ENCODE peak calls at places on chromosomes 2 and 18, in eight cellular contexts. S is Peyer's patch; U is tibial nerve; E is endothelial cell of umbilical vein; B is CD4-positive, alpha-beta T cell; T is fibroblast of mammary gland; O is AG10803; R is lung. Q is an unnamed sample.

GRCh38 chr2:218865999-218866398 is 6.4 kb downstream of the WNT6 start:
- DNase-seq in S (no peak), U (no peak), E (no peak), B (no peak), T (no peak), O (no peak), R (no peak), Q (no peak)

GRCh38 chr2:231673348-231673770 is 35.0 kb upstream of the PTMA start:
- DNase-seq in S (peak; percentile 87), U (no peak), E (no peak), B (no peak), T (no peak), O (peak; percentile 33), R (peak; percentile 89), Q (no peak)

GRCh38 chr2:56715670-56716069 is 531.9 kb downstream of the CCDC85A start:
- DNase-seq in S (no peak), U (no peak), E (no peak), B (no peak), T (no peak), O (peak; percentile 8), R (no peak), Q (no peak)

GRCh38 chr18:9431296-9431695 is 44.0 kb upstream of the RALBP1 start:
- DNase-seq in S (no peak), U (no peak), E (no peak), B (no peak), T (no peak), O (no peak), R (no peak), Q (no peak)

GRCh38 chr2:233446121-233446520 is 91.8 kb downstream of the DGKD start:
- DNase-seq in S (no peak), U (no peak), E (no peak), B (no peak), T (no peak), O (peak; percentile 4), R (no peak), Q (no peak)

GRCh38 chr2:241519669-241520068 is 11.3 kb upstream of the STK25 start:
- DNase-seq in S (no peak), U (no peak), E (no peak), B (no peak), T (no peak), O (no peak), R (no peak), Q (no peak)

GRCh38 chr2:148875387-148876051 is 492 bp downstream of the KIF5C start:
- DNase-seq in S (no peak), U (no peak), E (no peak), B (no peak), T (no peak), O (no peak), R (no peak), Q (no peak)

GRCh38 chr2:8264981-8265380 is 416.9 kb upstream of the ID2 start:
- DNase-seq in S (no peak), U (no peak), E (no peak), B (no peak), T (no peak), O (no peak), R (no peak), Q (no peak)

GRCh38 chr2:179344970-179345369 is 80.3 kb upstream of the SESTD1 start:
- DNase-seq in S (no peak), U (no peak), E (no peak), B (no peak), T (no peak), O (no peak), R (no peak), Q (no peak)

GRCh38 chr18:5914971-5915370 is 19.6 kb upstream of the TMEM200C start:
- DNase-seq in S (no peak), U (no peak), E (no peak), B (no peak), T (no peak), O (no peak), R (no peak), Q (no peak)

GRCh38 chr2:220847587-220847986 is 724.5 kb downstream of the EPHA4 start:
- DNase-seq in S (no peak), U (no peak), E (no peak), B (no peak), T (peak; percentile 85), O (peak; percentile 66), R (no peak), Q (peak; percentile 69)

GRCh38 chr2:2184549-2185249 is 146.4 kb downstream of the MYT1L start:
- DNase-seq in S (no peak), U (no peak), E (no peak), B (no peak), T (no peak), O (no peak), R (peak; percentile 26), Q (no peak)

GRCh38 chr2:2191110-2191707 is 139.9 kb downstream of the MYT1L start:
- DNase-seq in S (no peak), U (no peak), E (no peak), B (no peak), T (no peak), O (no peak), R (no peak), Q (no peak)

GRCh38 chr2:2187196-2187595 is 143.9 kb downstream of the MYT1L start:
- DNase-seq in S (no peak), U (no peak), E (no peak), B (no peak), T (no peak), O (no peak), R (no peak), Q (no peak)

GRCh38 chr2:2189112-2189398 is 142.0 kb downstream of the MYT1L start:
- DNase-seq in S (no peak), U (no peak), E (no peak), B (no peak), T (no peak), O (no peak), R (no peak), Q (no peak)

DNA sequence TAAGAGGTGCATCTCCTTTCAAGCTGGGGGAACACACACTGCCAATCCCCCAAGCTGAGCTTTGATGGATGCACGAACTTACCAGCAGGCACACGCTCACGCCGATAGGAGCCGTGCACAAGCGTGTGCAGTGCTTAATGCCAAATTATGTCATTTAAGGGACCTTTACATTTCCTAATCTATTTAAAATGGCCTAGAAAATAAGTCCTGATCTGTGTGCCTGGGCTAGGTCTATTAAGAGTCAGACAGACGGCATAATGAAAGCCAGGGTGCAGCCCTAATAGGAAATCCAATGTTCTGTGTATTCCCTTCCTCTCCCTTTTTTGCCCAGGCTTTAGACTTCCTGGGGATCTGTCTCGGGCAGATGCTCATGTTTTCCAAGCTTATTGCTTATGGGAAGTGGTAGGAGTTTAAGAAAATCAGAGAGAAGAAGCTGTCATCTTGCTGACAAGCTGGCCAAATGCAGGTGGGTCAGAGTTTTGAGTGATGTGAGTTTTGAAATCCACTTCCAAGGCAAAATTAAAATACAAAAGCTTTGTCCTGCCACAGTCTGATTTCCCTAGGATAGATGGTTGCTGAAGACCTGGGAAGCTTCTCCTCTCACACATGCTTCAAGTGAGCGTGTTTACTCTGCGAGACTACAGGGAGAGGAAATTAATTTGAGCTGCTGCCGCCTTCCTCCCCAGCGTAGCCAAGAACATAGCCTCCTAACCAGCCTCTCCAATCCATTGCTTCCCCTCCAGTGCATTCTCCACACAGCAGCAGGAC is 142.5 kb downstream of the MYT1L start:
- DNase-seq in S (no peak), U (no peak), E (no peak), B (no peak), T (no peak), O (no peak), R (no peak), Q (no peak)
- TF ChIP-seq CTCF in S (no peak), U (no peak), E (no peak), B (no peak), T (no peak), O (no peak), R (no peak), Q (no peak)

GRCh38 chr2:12717191-12717987 is 653 bp downstream of the TRIB2 start:
- DNase-seq in S (peak; percentile 62), U (peak; percentile 34), E (peak; percentile 74), B (peak; percentile 48), T (peak; percentile 72), O (peak; percentile 71), R (peak; percentile 46), Q (peak; percentile 70)
- TF ChIP-seq CTCF in S (no peak), U (no peak), E (peak; percentile 34), B (peak; percentile 64), T (peak; percentile 39), O (peak; percentile 53), R (no peak), Q (peak; percentile 74)

GRCh38 chr2:86672027-86672545 is 48.0 kb upstream of the RMND5A start:
- DNase-seq in S (no peak), U (no peak), E (no peak), B (no peak), T (no peak), O (no peak), R (no peak), Q (no peak)

GRCh38 chr2:86673976-86674670 is 46.0 kb upstream of the RMND5A start:
- DNase-seq in S (no peak), U (no peak), E (no peak), B (no peak), T (peak; percentile 16), O (peak; percentile 12), R (no peak), Q (no peak)

GRCh38 chr2:86675104-86675503 is 45.0 kb upstream of the RMND5A start:
- DNase-seq in S (no peak), U (no peak), E (no peak), B (no peak), T (no peak), O (no peak), R (no peak), Q (no peak)

GRCh38 chr2:86673011-86673410 is 47.1 kb upstream of the RMND5A start:
- DNase-seq in S (no peak), U (no peak), E (no peak), B (no peak), T (no peak), O (no peak), R (no peak), Q (no peak)

GRCh38 chr2:86671304-86671981 is 47.8 kb upstream of the RNF103 start:
- DNase-seq in S (peak; percentile 46), U (no peak), E (peak; percentile 70), B (no peak), T (peak; percentile 30), O (no peak), R (no peak), Q (no peak)
- TF ChIP-seq CTCF in S (no peak), U (no peak), E (no peak), B (no peak), T (no peak), O (no peak), R (no peak), Q (no peak)

GRCh38 chr2:120990451-120990871 is 254.8 kb downstream of the GLI2 start:
- DNase-seq in S (no peak), U (no peak), E (no peak), B (no peak), T (peak; percentile 40), O (peak; percentile 50), R (no peak), Q (no peak)

GRCh38 chr2:120988741-120989555 is 253.3 kb downstream of the GLI2 start:
- DNase-seq in S (no peak), U (no peak), E (no peak), B (no peak), T (no peak), O (no peak), R (no peak), Q (no peak)

GRCh38 chr2:120989911-120990441 is 254.3 kb downstream of the GLI2 start:
- DNase-seq in S (peak; percentile 43), U (no peak), E (no peak), B (no peak), T (no peak), O (no peak), R (no peak), Q (no peak)

GRCh38 chr2:120988051-120988707 is 252.5 kb downstream of the GLI2 start:
- DNase-seq in S (no peak), U (no peak), E (no peak), B (no peak), T (peak; percentile 74), O (no peak), R (no peak), Q (no peak)

GRCh38 chr2:120989556-120989848 is 253.8 kb downstream of the GLI2 start:
- DNase-seq in S (no peak), U (no peak), E (no peak), B (no peak), T (no peak), O (no peak), R (no peak), Q (no peak)
- TF ChIP-seq CTCF in S (no peak), U (no peak), E (no peak), B (no peak), T (no peak), O (no peak), R (no peak), Q (no peak)